ENCODE peak calls at places on chromosomes 6 and 20, in eight cellular contexts. S is PC-9, F is H1, D is GM23338, J is endothelial cell of umbilical vein, A is HCT116, E is A549, Q is astrocyte. Z is an unnamed sample.
A peak's percentile ranks its signal among the peaks of the same experiment; 100 is the strongest.

GRCh38 chr20:44388466-44389023 is 33.0 kb downstream of the HNF4A start:
- DNase-seq in S (peak; percentile 68), F (peak; percentile 83), D (peak; percentile 98), J (peak; percentile 63), A (peak; percentile 88), E (peak; percentile 69), Q (peak; percentile 44), Z (peak; percentile 80)

GRCh38 chr6:30556964-30557682 is at the start of gene PRR3:
- DNase-seq in S (peak; percentile 88), F (peak; percentile 60), D (peak; percentile 96), J (peak; percentile 85), A (no peak), E (peak; percentile 67), Q (peak; percentile 77), Z (peak; percentile 94)

GRCh38 chr20:48002517-48002970 is 217.3 kb upstream of the SULF2 start:
- DNase-seq in S (peak; percentile 40), F (no peak), D (no peak), J (no peak), A (no peak), E (no peak), Q (no peak), Z (no peak)

GRCh38 chr6:38861957-38862401 is 146.9 kb downstream of the DNAH8 start:
- DNase-seq in S (no peak), F (no peak), D (no peak), J (no peak), A (no peak), E (no peak), Q (no peak), Z (no peak)

GRCh38 chr20:2236266-2236665 is 59.5 kb upstream of the TGM3 start:
- DNase-seq in S (no peak), F (no peak), D (no peak), J (peak; percentile 10), A (no peak), E (peak; percentile 34), Q (no peak), Z (peak; percentile 14)

GRCh38 chr20:760751-761417 is 7.4 kb downstream of the SLC52A3 start:
- DNase-seq in S (no peak), F (peak; percentile 59), D (peak; percentile 79), J (peak; percentile 26), A (peak; percentile 47), E (peak; percentile 47), Q (no peak), Z (peak; percentile 2)

GRCh38 chr6:36302227-36302976 is 32.5 kb downstream of the PNPLA1 start:
- DNase-seq in S (peak; percentile 81), F (peak; percentile 79), D (peak; percentile 99), J (peak; percentile 92), A (peak; percentile 90), E (peak; percentile 64), Q (peak; percentile 74), Z (peak; percentile 83)

GRCh38 chr6:125984311-125984710 is 2.0 kb upstream of the TRMT11 start:
- DNase-seq in S (no peak), F (no peak), D (no peak), J (no peak), A (no peak), E (no peak), Q (peak; percentile 76), Z (peak; percentile 63)

GRCh38 chr6:130578713-130579112 is 212.9 kb downstream of the TMEM200A start:
- DNase-seq in S (no peak), F (no peak), D (no peak), J (no peak), A (no peak), E (no peak), Q (no peak), Z (no peak)

GRCh38 chr20:46963758-46964181 is 69.1 kb downstream of the EYA2 start:
- DNase-seq in S (peak; percentile 99), F (no peak), D (no peak), J (no peak), A (no peak), E (no peak), Q (no peak), Z (no peak)

GRCh38 chr6:2853766-2854393 is 12.2 kb upstream of the SERPINB1 start:
- DNase-seq in S (peak; percentile 87), F (no peak), D (peak; percentile 73), J (peak; percentile 85), A (peak; percentile 87), E (no peak), Q (peak; percentile 70), Z (peak; percentile 75)

GRCh38 chr6:115885636-115886366 is 174.9 kb downstream of the FRK start:
- DNase-seq in S (no peak), F (no peak), D (no peak), J (no peak), A (no peak), E (no peak), Q (no peak), Z (no peak)

GRCh38 chr20:37901667-37902503 is 1.0 kb upstream of the VSTM2L start:
- DNase-seq in S (no peak), F (no peak), D (peak; percentile 82), J (peak; percentile 31), A (peak; percentile 4), E (peak; percentile 77), Q (peak; percentile 64), Z (peak; percentile 72)
- H3K4me3 ChIP-seq in S (no peak overlapping the region), F (peak overlapping the region; percentile 8), D (peak overlapping the region; percentile 66), J (no peak overlapping the region), A (no peak overlapping the region), E (peak overlapping the region; percentile 82), Q (peak overlapping the region; percentile 17), Z (no peak overlapping the region)

DNA sequence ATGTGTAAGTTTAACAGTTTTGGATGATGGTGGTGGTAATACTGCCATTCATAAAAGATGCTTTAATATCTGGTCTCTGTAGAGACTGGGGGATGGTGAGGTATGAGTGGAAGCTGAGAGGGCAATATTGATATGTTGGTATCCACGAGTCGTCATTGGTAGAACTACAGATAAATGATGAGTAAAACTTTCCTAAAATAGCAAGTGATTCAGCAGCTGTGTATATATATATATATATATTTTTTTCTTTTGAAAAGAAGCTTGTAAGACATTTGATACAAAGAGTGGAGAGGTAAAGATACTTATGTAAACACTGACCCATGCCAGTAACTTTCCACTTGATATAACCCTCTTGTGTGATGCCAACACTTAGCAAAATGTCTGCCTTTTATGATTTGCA is 41.7 kb upstream of the CITED2 start:
- DNase-seq in S (no peak), F (no peak), D (no peak), J (no peak), A (no peak), E (no peak), Q (no peak), Z (no peak)
- H3K4me2 ChIP-seq in S (no peak overlapping the region), F (no peak overlapping the region), D (no peak overlapping the region), J (no peak overlapping the region), A (no peak overlapping the region), E (no peak overlapping the region), Q (no peak overlapping the region), Z (no peak overlapping the region)

GRCh38 chr20:13588049-13588448 is 50.7 kb downstream of the TASP1 start:
- DNase-seq in S (no peak), F (no peak), D (no peak), J (no peak), A (no peak), E (no peak), Q (no peak), Z (no peak)
- H3K4me3 ChIP-seq in S (no peak overlapping the region), F (no peak overlapping the region), D (no peak overlapping the region), J (no peak overlapping the region), A (no peak overlapping the region), E (no peak overlapping the region), Q (no peak overlapping the region), Z (no peak overlapping the region)

GRCh38 chr6:20438462-20439070 is 36.9 kb downstream of the E2F3 start:
- DNase-seq in S (no peak), F (no peak), D (no peak), J (no peak), A (no peak), E (no peak), Q (no peak), Z (no peak)
- H3K4me2 ChIP-seq in S (no peak overlapping the region), F (no peak overlapping the region), D (peak overlapping the region; percentile 40), J (no peak overlapping the region), A (no peak overlapping the region), E (no peak overlapping the region), Q (no peak overlapping the region), Z (no peak overlapping the region)

GRCh38 chr6:10584607-10585006 is 63.5 kb downstream of the GCNT2 start:
- DNase-seq in S (no peak), F (no peak), D (no peak), J (no peak), A (no peak), E (no peak), Q (no peak), Z (no peak)

GRCh38 chr6:10579803-10580202 is 58.7 kb downstream of the GCNT2 start:
- DNase-seq in S (no peak), F (no peak), D (no peak), J (no peak), A (no peak), E (no peak), Q (no peak), Z (no peak)

GRCh38 chr6:10585232-10585887 is 64.2 kb downstream of the GCNT2 start:
- DNase-seq in S (no peak), F (peak; percentile 75), D (peak; percentile 97), J (no peak), A (no peak), E (no peak), Q (peak; percentile 45), Z (peak; percentile 48)

GRCh38 chr6:10583509-10583908 is 62.4 kb downstream of the GCNT2 start:
- DNase-seq in S (no peak), F (no peak), D (peak; percentile 83), J (no peak), A (no peak), E (no peak), Q (no peak), Z (no peak)

GRCh38 chr6:10582774-10583508 is 61.8 kb downstream of the GCNT2 start:
- DNase-seq in S (no peak), F (no peak), D (peak; percentile 91), J (no peak), A (no peak), E (no peak), Q (no peak), Z (no peak)
- H3K4me3 ChIP-seq in S (no peak overlapping the region), F (peak overlapping the region; percentile 30), D (peak overlapping the region; percentile 32), J (no peak overlapping the region), A (no peak overlapping the region), E (no peak overlapping the region), Q (no peak overlapping the region), Z (no peak overlapping the region)

Z was measured in fibroblast of lung.